ENCODE peak calls at places on chromosomes 4 and X, in seven cellular contexts. N is hepatocyte, O is SK-N-SH, S is GM12878, K is GM23248, C is HCT116, R is IMR-90. J is an unnamed sample.

GRCh38 chrX:153969904-153970397 is 1.7 kb downstream of the HCFC1 start:
- DNase-seq in R (peak; percentile 23), S (no peak), K (peak; percentile 52), N (no peak), O (peak; percentile 59), C (no peak), J (peak; percentile 41)

GRCh38 chrX:19683817-19684216 is 168.5 kb upstream of the MAP3K15 start:
- DNase-seq in O (no peak), K (no peak), C (no peak), R (no peak), S (no peak), N (no peak), J (no peak)

GRCh38 chr4:41456559-41457101 is 81.3 kb upstream of the LIMCH1 start:
- DNase-seq in N (no peak), S (no peak), R (no peak), K (no peak), C (no peak), O (no peak), J (no peak)

GRCh38 chr4:153234923-153235322 is 30.7 kb downstream of the TRIM2 start:
- DNase-seq in N (no peak), R (peak; percentile 57), K (peak; percentile 62), S (no peak), O (no peak), C (peak; percentile 56), J (no peak)

GRCh38 chr4:108006361-108006760 is 16.7 kb downstream of the HADH start:
- DNase-seq in R (no peak), O (no peak), S (no peak), C (no peak), N (no peak), K (no peak), J (no peak)

GRCh38 chr4:128579454-128579853 is 230.0 kb upstream of the JADE1 start:
- DNase-seq in N (no peak), O (no peak), C (no peak), K (no peak), S (no peak), R (no peak), J (no peak)

GRCh38 chr4:186204103-186204559 is 12.8 kb downstream of the CYP4V2 start:
- DNase-seq in N (no peak), O (peak; percentile 61), R (peak; percentile 85), C (peak; percentile 81), K (no peak), S (no peak), J (no peak)

GRCh38 chr4:104531390-104531789 is 36.7 kb upstream of the CXXC4 start:
- DNase-seq in S (no peak), O (no peak), K (no peak), C (no peak), N (no peak), R (no peak), J (no peak)

GRCh38 chr4:54568184-54568583 is 89.6 kb upstream of the KIT start:
- DNase-seq in K (peak; percentile 84), C (no peak), O (no peak), R (peak; percentile 83), N (no peak), S (no peak), J (no peak)

GRCh38 chr4:101346562-101347266 is 612 bp downstream of the PPP3CA start:
- DNase-seq in R (peak; percentile 53), O (no peak), K (peak; percentile 84), S (no peak), C (no peak), N (peak; percentile 77), J (peak; percentile 58)

GRCh38 chr4:73919691-73920090 is 50.5 kb downstream of the CXCL1 start:
- DNase-seq in N (no peak), S (no peak), C (no peak), K (no peak), O (no peak), R (peak; percentile 65), J (no peak)

GRCh38 chr4:181006509-181007290 is 1236.5 kb upstream of the TENM3 start:
- DNase-seq in S (no peak), C (no peak), N (no peak), K (peak; percentile 42), R (no peak), O (no peak), J (peak; percentile 7)

GRCh38 chr4:110475881-110476818 is at the start of gene ENPEP:
- DNase-seq in N (peak; percentile 32), C (no peak), R (peak; percentile 36), K (peak; percentile 54), S (no peak), O (peak; percentile 21), J (no peak)
- H2AFZ ChIP-seq in N (peak within 1 kb of the TSS; percentile 5), C (no peak within 1 kb of the TSS), R (peak within 1 kb of the TSS; percentile 78), K (peak within 1 kb of the TSS; percentile 87), S (no peak within 1 kb of the TSS), O (peak within 1 kb of the TSS; percentile 70), J (no peak within 1 kb of the TSS)

DNA sequence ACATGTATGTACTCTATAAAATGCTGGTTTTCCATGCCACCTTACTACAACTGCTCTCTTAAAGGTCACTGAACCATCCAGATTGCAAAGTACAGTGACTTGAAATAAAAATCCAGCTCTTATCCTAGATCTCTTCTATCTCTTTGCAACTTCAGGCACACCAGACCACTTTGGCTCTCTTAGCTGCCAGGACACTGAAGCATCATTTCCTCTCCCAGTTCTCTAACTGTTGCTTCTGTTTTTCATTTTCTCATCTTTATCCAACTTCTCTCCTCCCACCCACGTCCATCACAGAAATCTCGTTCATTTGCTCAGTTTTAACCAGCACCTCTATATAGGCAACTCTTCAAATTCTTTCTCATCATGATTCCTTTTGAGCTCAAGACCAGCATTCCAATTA is 74.3 kb downstream of the METTL14 start:
- DNase-seq in O (no peak), C (no peak), K (no peak), N (no peak), S (no peak), R (no peak), J (peak; percentile 39)
- H3K4me1 ChIP-seq in O (peaks cover 62% of the 10 kb centered on the region), C (no peaks in the 10 kb centered on the region), K (peaks cover 73% of the 10 kb centered on the region), N (peaks cover 45% of the 10 kb centered on the region), S (peaks cover 13% of the 10 kb centered on the region), R (peaks cover 26% of the 10 kb centered on the region), J (peaks cover 79% of the 10 kb centered on the region)

GRCh38 chr4:17515724-17516407 is 901 bp downstream of the CLRN2 start:
- DNase-seq in R (no peak), S (no peak), K (no peak), N (no peak), O (no peak), C (no peak), J (no peak)

GRCh38 chr4:17514865-17515264 is at the start of gene CLRN2:
- DNase-seq in R (no peak), S (no peak), K (no peak), O (no peak), N (no peak), C (no peak), J (no peak)

GRCh38 chr4:17512973-17513665 is 1.2 kb upstream of the QDPR start:
- DNase-seq in O (no peak), S (no peak), R (no peak), N (no peak), K (no peak), C (no peak), J (no peak)

GRCh38 chr4:17517664-17518063 is 2.7 kb downstream of the CLRN2 start:
- DNase-seq in O (no peak), S (no peak), K (no peak), N (no peak), R (no peak), C (no peak), J (no peak)

DNA sequence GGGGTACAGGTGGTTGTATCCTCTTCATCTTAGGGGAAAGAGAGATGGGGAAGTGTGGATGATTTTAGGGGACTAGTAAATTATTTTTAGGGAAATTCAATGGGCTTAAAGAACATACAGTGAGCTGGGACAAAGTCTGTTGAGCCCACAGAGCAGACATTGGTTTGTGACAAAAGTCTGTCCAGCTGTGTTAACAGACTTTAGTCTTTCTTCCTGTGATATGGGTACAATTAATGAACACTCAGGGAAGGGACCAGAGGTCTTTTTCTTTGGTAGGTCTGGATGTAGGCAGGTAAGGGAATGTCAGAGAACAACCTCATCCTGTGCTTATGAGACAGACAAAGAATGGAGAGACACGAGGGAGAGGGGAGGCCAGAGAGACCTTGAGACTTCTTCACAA is 2.0 kb downstream of the CLRN2 start:
- DNase-seq in K (no peak), C (no peak), O (no peak), S (no peak), R (no peak), N (no peak), J (no peak)
- H4K20me1 ChIP-seq in K (no peaks in the 10 kb centered on the region), C (no peaks in the 10 kb centered on the region), O (no peaks in the 10 kb centered on the region), S (no peaks in the 10 kb centered on the region), R (no peaks in the 10 kb centered on the region), N (no peaks in the 10 kb centered on the region), J (no peaks in the 10 kb centered on the region)

GRCh38 chrX:120603707-120604358 is at the start of gene MCTS1:
- DNase-seq in N (peak; percentile 91), S (peak; percentile 78), R (peak; percentile 96), O (peak; percentile 67), C (peak; percentile 95), K (peak; percentile 95), J (peak; percentile 90)

GRCh38 chrX:120604359-120604782 is 470 bp downstream of the MCTS1 start:
- DNase-seq in S (no peak), K (peak; percentile 66), N (peak; percentile 41), C (no peak), R (peak; percentile 33), O (peak; percentile 55), J (peak; percentile 63)
- H2AFZ ChIP-seq in S (peak overlapping the region; percentile 16), K (peak overlapping the region; percentile 70), N (peak overlapping the region; percentile 27), C (no peak overlapping the region), R (peak overlapping the region; percentile 89), O (peak overlapping the region; percentile 84), J (peak overlapping the region; percentile 94)

GRCh38 chr4:183443609-183444148 is 757 bp upstream of the CDKN2AIP start:
- DNase-seq in C (no peak), R (peak; percentile 52), K (no peak), N (no peak), O (no peak), S (no peak), J (no peak)
- H3K4me1 ChIP-seq in C (peaks cover 14% of the 10 kb centered on the region), R (no peaks in the 10 kb centered on the region), K (peaks cover 35% of the 10 kb centered on the region), N (peaks cover 26% of the 10 kb centered on the region), O (peaks cover 23% of the 10 kb centered on the region), S (peaks cover 7% of the 10 kb centered on the region), J (peaks cover 35% of the 10 kb centered on the region)

DNA sequence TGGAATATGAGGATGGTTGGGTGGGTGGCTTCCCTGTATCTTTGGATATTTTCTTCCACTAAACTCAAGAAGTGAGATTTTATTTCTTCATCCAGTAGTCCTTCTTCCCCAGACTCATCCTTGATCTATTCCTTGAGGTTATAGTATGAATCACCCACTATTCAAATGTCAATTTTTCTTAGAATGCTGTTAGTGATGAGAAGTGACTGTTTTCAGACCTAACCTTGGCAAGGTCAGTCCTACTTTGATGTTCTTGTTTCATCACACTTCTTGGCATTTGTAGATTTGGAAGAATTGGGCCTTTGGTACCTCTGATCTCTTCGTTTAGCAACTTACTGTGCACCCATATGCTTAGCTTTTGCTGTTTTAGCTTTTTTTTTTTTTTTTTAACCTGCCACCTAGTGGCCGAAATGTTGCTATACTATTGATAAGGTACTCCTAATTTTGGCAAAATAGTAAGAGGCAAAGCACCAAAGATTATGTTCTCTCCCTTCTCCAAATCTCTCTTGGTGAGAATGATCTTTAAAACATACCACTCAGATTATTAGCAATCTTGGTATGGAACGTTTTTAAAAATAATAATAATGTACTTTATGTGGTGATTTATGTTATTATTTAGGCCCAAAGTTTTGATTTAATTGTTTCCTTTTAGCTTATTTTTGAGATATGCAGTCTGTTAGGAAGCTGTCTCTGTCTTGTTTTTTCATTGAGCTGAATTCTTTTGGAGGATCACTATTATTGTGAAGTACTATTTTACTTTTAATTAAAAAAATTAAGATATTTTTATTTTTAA is 16.5 kb downstream of the DCK start:
- DNase-seq in O (peak; percentile 49), N (peak; percentile 12), S (no peak), K (peak; percentile 63), C (peak; percentile 39), R (peak; percentile 56), J (peak; percentile 66)
- H4K20me1 ChIP-seq in O (peaks cover 5% of the 10 kb centered on the region), N (no peaks in the 10 kb centered on the region), S (no peaks in the 10 kb centered on the region), K (no peaks in the 10 kb centered on the region), C (peaks cover 3% of the 10 kb centered on the region), R (peaks cover 3% of the 10 kb centered on the region), J (peaks cover 24% of the 10 kb centered on the region)

GRCh38 chr4:183905081-183905592 is at the start of gene STOX2:
- DNase-seq in O (peak; percentile 93), K (peak; percentile 38), S (no peak), C (no peak), R (peak; percentile 55), N (peak; percentile 79), J (no peak)
- H2AFZ ChIP-seq in O (peak within 1 kb of the TSS; percentile 63), K (peak within 1 kb of the TSS; percentile 44), S (no peak within 1 kb of the TSS), C (no peak within 1 kb of the TSS), R (peak within 1 kb of the TSS; percentile 91), N (peak within 1 kb of the TSS; percentile 58), J (peak within 1 kb of the TSS; percentile 40)

J was measured in OCI-LY7.